ENCODE peak calls at places on chromosomes 16 and 17, in nine cellular contexts. B is fibroblast of lung; G is PC-3; H is stimulated activated CD4-positive, alpha-beta T cell treated with anti-CD3 and anti-CD28 coated beads, Interleukin-1b, Interleukin-23, amount 100 ng/mL, for 1 hour; M is T-helper 1 cell; L is iris pigment epithelial cell; F is NCI-H2029; D is midbrain; A is left cardiac atrium. S is an unnamed sample.

GRCh38 chr17:21002309-21003006 is 40.4 kb downstream of the USP22 start:
- DNase-seq in B (no peak), G (no peak), H (no peak), M (no peak), L (no peak), F (no peak), D (no peak), A (no peak), S (no peak)

GRCh38 chr17:73750975-73751374 is 106.7 kb upstream of the SDK2 start:
- DNase-seq in B (no peak), G (no peak), H (no peak), M (no peak), L (no peak), F (no peak), D (no peak), A (no peak), S (no peak)

GRCh38 chr16:11668590-11669379 is 530 bp downstream of the SNN start:
- DNase-seq in B (no peak), G (no peak), H (no peak), M (no peak), L (no peak), F (no peak), D (no peak), A (peak), S (no peak)

GRCh38 chr16:49382916-49383315 is 9.3 kb downstream of the C16orf78 start:
- DNase-seq in B (no peak), G (peak), H (no peak), M (no peak), L (no peak), F (no peak), D (no peak), A (no peak), S (no peak)

GRCh38 chr16:87570938-87571867 is 31.1 kb upstream of the JPH3 start:
- DNase-seq in B (peak), G (peak), H (no peak), M (no peak), L (peak), F (no peak), D (peak), A (peak), S (no peak)

GRCh38 chr16:31199430-31200041 is 3.0 kb downstream of the PYCARD start:
- DNase-seq in B (no peak), G (no peak), H (no peak), M (no peak), L (no peak), F (no peak), D (no peak), A (no peak), S (no peak)

GRCh38 chr16:49484454-49484853 is 110.8 kb downstream of the C16orf78 start:
- DNase-seq in B (no peak), G (no peak), H (no peak), M (no peak), L (no peak), F (no peak), D (peak), A (peak), S (no peak)

GRCh38 chr17:44061446-44061845 is 5.0 kb downstream of the LSM12 start:
- DNase-seq in B (no peak), G (no peak), H (no peak), M (no peak), L (no peak), F (no peak), D (no peak), A (no peak), S (no peak)

GRCh38 chr17:37191219-37191618 is 184.6 kb upstream of the C17orf78 start:
- DNase-seq in B (peak), G (peak), H (no peak), M (no peak), L (peak), F (no peak), D (no peak), A (no peak), S (no peak)

GRCh38 chr17:35566955-35567354 is 6.3 kb upstream of the SLFN14 start:
- DNase-seq in B (no peak), G (no peak), H (no peak), M (no peak), L (no peak), F (no peak), D (no peak), A (no peak), S (no peak)

GRCh38 chr16:81817789-81818304 is 38.8 kb downstream of the PLCG2 start:
- DNase-seq in B (no peak), G (no peak), H (no peak), M (no peak), L (no peak), F (no peak), D (no peak), A (no peak), S (no peak)

GRCh38 chr17:40038882-40039513 is 15.2 kb downstream of the MED24 start:
- DNase-seq in B (peak), G (peak), H (no peak), M (no peak), L (peak), F (no peak), D (peak), A (peak), S (no peak)

GRCh38 chr17:78736526-78737079 is 45.5 kb downstream of the CYTH1 start:
- DNase-seq in B (no peak), G (peak), H (no peak), M (peak), L (no peak), F (peak), D (peak), A (peak), S (no peak)

GRCh38 chr17:57441270-57441600 is 184.9 kb downstream of the MSI2 start:
- DNase-seq in B (no peak), G (no peak), H (no peak), M (no peak), L (no peak), F (no peak), D (no peak), A (no peak), S (no peak)

GRCh38 chr17:72538921-72539352 is 418.1 kb downstream of the SOX9 start:
- DNase-seq in B (peak), G (no peak), H (no peak), M (no peak), L (no peak), F (no peak), D (peak), A (no peak), S (no peak)

GRCh38 chr17:68248199-68248825 is 469 bp downstream of the AMZ2 start:
- DNase-seq in B (peak), G (peak), H (no peak), M (no peak), L (peak), F (peak), D (peak), A (peak), S (no peak)

GRCh38 chr17:34723875-34724274 is 144.5 kb downstream of the TMEM132E start:
- DNase-seq in B (no peak), G (no peak), H (no peak), M (no peak), L (no peak), F (no peak), D (no peak), A (no peak), S (no peak)

GRCh38 chr17:10069301-10069700 is 129.1 kb downstream of the GAS7 start:
- DNase-seq in B (no peak), G (no peak), H (no peak), M (no peak), L (no peak), F (no peak), D (no peak), A (peak), S (no peak)

GRCh38 chr16:85767569-85767968 is 16.7 kb upstream of the C16orf74 start:
- DNase-seq in B (peak), G (peak), H (no peak), M (no peak), L (peak), F (no peak), D (no peak), A (no peak), S (no peak)

GRCh38 chr16:68346892-68347480 is 36.2 kb downstream of the PRMT7 start:
- DNase-seq in B (no peak), G (no peak), H (no peak), M (no peak), L (no peak), F (no peak), D (no peak), A (no peak), S (no peak)

GRCh38 chr16:55039511-55039910 is 108.8 kb downstream of the IRX5 start:
- DNase-seq in B (no peak), G (no peak), H (no peak), M (no peak), L (no peak), F (no peak), D (no peak), A (no peak), S (no peak)

GRCh38 chr16:57091200-57091989 is 988 bp upstream of the CPNE2 start:
- DNase-seq in B (peak), G (peak), H (no peak), M (no peak), L (peak), F (no peak), D (no peak), A (peak), S (no peak)

GRCh38 chr16:85865-86264 is 7.8 kb downstream of the MPG start:
- DNase-seq in B (no peak), G (no peak), H (no peak), M (no peak), L (no peak), F (no peak), D (no peak), A (no peak), S (no peak)

GRCh38 chr17:1414634-1415033 is 14.6 kb upstream of the YWHAE start:
- DNase-seq in B (no peak), G (no peak), H (no peak), M (no peak), L (no peak), F (no peak), D (no peak), A (no peak), S (no peak)

GRCh38 chr16:27389272-27389961 is 12.6 kb upstream of the IL21R start:
- DNase-seq in B (peak), G (no peak), H (no peak), M (no peak), L (peak), F (no peak), D (no peak), A (no peak), S (no peak)

GRCh38 chr17:73541111-73541510 is 103.1 kb downstream of the SDK2 start:
- DNase-seq in B (no peak), G (no peak), H (no peak), M (no peak), L (no peak), F (peak), D (no peak), A (no peak), S (no peak)